ENCODE peak calls at places on chromosomes 12 and 14, in four cellular contexts. Q is nephron progenitor cell, J is B cell, Z is fibroblast of villous mesenchyme. L is an unnamed sample.

GRCh38 chr12:80857311-80857710 is 80.4 kb downstream of the LIN7A start:
- DNase-seq in Q (no peak), J (no peak), Z (no peak), L (no peak)

GRCh38 chr12:90987520-90987919 is 17.3 kb downstream of the EPYC start:
- DNase-seq in Q (no peak), J (no peak), Z (no peak), L (no peak)

GRCh38 chr12:69266045-69266635 is 26.8 kb downstream of the CPSF6 start:
- DNase-seq in Q (no peak), J (no peak), Z (peak), L (no peak)

GRCh38 chr14:52792097-52792415 is 649 bp upstream of the GNPNAT1 start:
- DNase-seq in Q (no peak), J (no peak), Z (no peak), L (no peak)

GRCh38 chr12:130354407-130354806 is 16.7 kb downstream of the PIWIL1 start:
- DNase-seq in Q (no peak), J (no peak), Z (no peak), L (no peak)

GRCh38 chr14:73567951-73568885 is 795 bp upstream of the ACOT2 start:
- DNase-seq in Q (no peak), J (no peak), Z (peak), L (peak)

GRCh38 chr14:105326891-105327694 is 12.5 kb downstream of the PACS2 start:
- DNase-seq in Q (peak), J (no peak), Z (no peak), L (no peak)

GRCh38 chr14:104141621-104142091 is 3.3 kb downstream of the KIF26A start:
- DNase-seq in Q (peak), J (no peak), Z (no peak), L (no peak)

GRCh38 chr14:58662759-58663158 is 25.0 kb downstream of the DACT1 start:
- DNase-seq in Q (no peak), J (no peak), Z (no peak), L (no peak)
- TF ChIP-seq CTCF in Q (no peak), J (no peak), Z (no peak), L (no peak)

GRCh38 chr12:452667-453210 is 7.0 kb upstream of the B4GALNT3 start:
- DNase-seq in Q (no peak), J (no peak), Z (no peak), L (peak)
- TF ChIP-seq CTCF in Q (no peak), J (peak), Z (no peak), L (no peak)

DNA sequence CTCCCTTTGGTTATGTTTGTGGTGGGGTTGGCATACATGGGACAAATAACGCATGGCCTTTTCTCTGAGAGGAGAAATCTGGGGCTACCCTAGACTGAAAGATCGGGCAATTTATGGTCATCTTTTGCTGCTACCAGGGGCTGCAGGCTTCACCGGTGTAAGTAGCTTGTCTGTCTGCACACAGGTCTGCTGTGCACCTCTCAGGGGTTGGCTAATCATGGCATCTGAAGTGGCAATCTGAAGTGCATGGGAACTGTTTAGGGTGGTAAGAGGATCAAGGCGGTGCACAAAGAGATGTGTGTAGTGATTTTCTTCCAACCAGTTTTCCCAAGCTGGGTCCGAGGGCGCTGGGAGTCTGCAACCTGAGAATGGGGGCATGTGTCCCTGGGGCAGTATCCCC is 141.3 kb downstream of the EMP1 start:
- DNase-seq in Q (no peak), J (no peak), Z (no peak), L (no peak)
- TF ChIP-seq CTCF in Q (no peak), J (no peak), Z (no peak), L (no peak)

DNA sequence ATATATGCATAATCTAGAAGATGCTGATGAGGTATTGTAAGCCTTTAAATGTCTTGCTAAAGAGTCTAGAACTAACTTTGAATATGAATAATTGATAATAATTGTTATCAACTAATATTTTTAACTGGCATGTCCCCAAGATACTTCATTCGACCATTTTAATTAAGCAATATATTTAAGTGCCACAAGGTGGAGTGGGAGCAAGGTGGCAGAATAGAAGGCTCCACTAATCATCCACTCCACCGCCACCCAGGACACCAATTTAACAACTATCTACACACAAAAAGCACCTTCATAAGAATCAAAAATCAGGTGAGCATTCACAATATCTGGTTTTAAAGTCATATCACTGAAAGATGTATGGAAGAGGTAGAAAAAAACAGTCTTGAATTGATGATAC is 409.6 kb downstream of the SEC23A start:
- DNase-seq in Q (no peak), J (no peak), Z (no peak), L (no peak)
- TF ChIP-seq CTCF in Q (no peak), J (no peak), Z (no peak), L (no peak)

GRCh38 chr14:93977171-93977570 is 801 bp upstream of the ASB2 start:
- DNase-seq in Q (no peak), J (no peak), Z (no peak), L (no peak)
- TF ChIP-seq CTCF in Q (no peak), J (no peak), Z (no peak), L (no peak)

DNA sequence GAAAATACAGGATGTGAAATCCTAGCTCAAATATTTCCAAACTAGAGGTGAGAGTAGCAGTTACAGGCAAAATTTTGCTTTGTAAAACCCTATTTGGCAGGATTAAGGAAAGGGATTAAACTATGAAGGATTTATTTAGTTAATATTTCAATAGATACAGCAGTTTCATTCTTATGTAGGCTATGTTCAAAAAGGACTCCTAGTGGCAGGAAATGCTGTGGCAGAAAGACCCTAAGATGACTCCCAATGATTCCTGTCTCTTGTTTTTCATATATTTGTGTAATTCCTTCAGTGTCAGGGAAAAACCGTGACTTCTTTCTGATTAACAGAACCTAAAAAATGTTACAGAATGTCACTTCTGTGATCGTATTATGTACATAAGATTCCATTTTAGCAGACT is 299.5 kb upstream of the RPL10L start:
- DNase-seq in Q (no peak), J (no peak), Z (no peak), L (no peak)
- TF ChIP-seq CTCF in Q (no peak), J (no peak), Z (no peak), L (no peak)

GRCh38 chr14:23483216-23483854 is 13.8 kb downstream of the NGDN start:
- DNase-seq in Q (peak), J (no peak), Z (no peak), L (peak)
- TF ChIP-seq CTCF in Q (peak), J (peak), Z (peak), L (peak)

L was measured in activated CD8-positive, alpha-beta T cell treated with anti-CD3 and anti-CD28 coated beads for 36 hours.